ENCODE peak calls at places on chromosomes 7 and 10, in eight cellular contexts. R, I, D, O, K, S, B and A are unnamed samples.

GRCh38 chr7:138142583-138143201 is 66.4 kb downstream of the AKR1D1 start:
- DNase-seq in R (no peak), I (no peak), D (no peak), O (no peak), K (no peak), S (no peak), B (no peak), A (no peak)

GRCh38 chr7:143408686-143409551 is at the start of gene EPHA1:
- DNase-seq in R (peak), I (no peak), D (peak), O (peak), K (peak), S (peak), B (no peak), A (no peak)

GRCh38 chr7:44286182-44286617 is 39.2 kb downstream of the CAMK2B start:
- DNase-seq in R (no peak), I (no peak), D (no peak), O (no peak), K (no peak), S (no peak), B (no peak), A (no peak)

GRCh38 chr7:95980073-95980655 is 207.8 kb downstream of the DYNC1I1 start:
- DNase-seq in R (no peak), I (peak), D (no peak), O (no peak), K (no peak), S (no peak), B (no peak), A (no peak)

GRCh38 chr10:93701903-93702277 is 502 bp downstream of the FRA10AC1 start:
- DNase-seq in R (peak), I (no peak), D (no peak), O (peak), K (no peak), S (peak), B (no peak), A (peak)

GRCh38 chr10:3068201-3068967 is 1.0 kb downstream of the PFKP start:
- DNase-seq in R (peak), I (peak), D (peak), O (peak), K (peak), S (no peak), B (peak), A (peak)

GRCh38 chr10:117259279-117259678 is 18.4 kb downstream of the SLC18A2 start:
- DNase-seq in R (no peak), I (no peak), D (no peak), O (no peak), K (no peak), S (no peak), B (no peak), A (no peak)

GRCh38 chr10:92972066-92972870 is 88.3 kb upstream of the CYP26C1 start:
- DNase-seq in R (peak), I (peak), D (no peak), O (peak), K (no peak), S (peak), B (no peak), A (peak)

GRCh38 chr10:101612872-101613271 is 24.8 kb downstream of the DPCD start:
- DNase-seq in R (no peak), I (no peak), D (no peak), O (no peak), K (no peak), S (no peak), B (no peak), A (no peak)

GRCh38 chr7:157479326-157479725 is 142.5 kb downstream of the DNAJB6 start:
- DNase-seq in R (no peak), I (no peak), D (no peak), O (no peak), K (no peak), S (no peak), B (no peak), A (no peak)

GRCh38 chr10:13989616-13990015 is 341.1 kb downstream of the FRMD4A start:
- DNase-seq in R (no peak), I (peak), D (no peak), O (no peak), K (no peak), S (peak), B (no peak), A (peak)

GRCh38 chr7:26397786-26398435 is 106.2 kb downstream of the SNX10 start:
- DNase-seq in R (peak), I (no peak), D (no peak), O (no peak), K (no peak), S (no peak), B (peak), A (peak)

GRCh38 chr7:140676303-140676702 is 3.6 kb downstream of the ADCK2 start:
- DNase-seq in R (no peak), I (no peak), D (no peak), O (no peak), K (no peak), S (no peak), B (no peak), A (no peak)

GRCh38 chr7:122188785-122189184 is 44.7 kb upstream of the AASS start:
- DNase-seq in R (no peak), I (no peak), D (no peak), O (no peak), K (no peak), S (no peak), B (no peak), A (no peak)

GRCh38 chr7:139370301-139370942 is 10.7 kb downstream of the LUC7L2 start:
- DNase-seq in R (no peak), I (no peak), D (no peak), O (no peak), K (no peak), S (no peak), B (no peak), A (no peak)

GRCh38 chr10:92574545-92575377 is 868 bp upstream of the IDE start:
- DNase-seq in R (no peak), I (no peak), D (no peak), O (peak), K (no peak), S (peak), B (no peak), A (no peak)

GRCh38 chr10:43308986-43309385 is 42.1 kb upstream of the RASGEF1A start:
- DNase-seq in R (no peak), I (no peak), D (no peak), O (no peak), K (no peak), S (no peak), B (no peak), A (no peak)

GRCh38 chr10:89887830-89888229 is 186.4 kb downstream of the KIF20B start:
- DNase-seq in R (no peak), I (no peak), D (no peak), O (no peak), K (no peak), S (no peak), B (no peak), A (peak)

GRCh38 chr10:51706225-51706624 is 6.8 kb upstream of the CSTF2T start:
- DNase-seq in R (peak), I (no peak), D (no peak), O (no peak), K (no peak), S (no peak), B (peak), A (peak)

GRCh38 chr7:157122800-157123495 is 15.8 kb upstream of the UBE3C start:
- DNase-seq in R (no peak), I (no peak), D (no peak), O (no peak), K (no peak), S (no peak), B (no peak), A (no peak)

GRCh38 chr10:122114156-122114747 is 125.3 kb downstream of the TACC2 start:
- DNase-seq in R (no peak), I (peak), D (no peak), O (no peak), K (no peak), S (no peak), B (peak), A (peak)

GRCh38 chr10:122113161-122113944 is 124.4 kb downstream of the TACC2 start:
- DNase-seq in R (peak), I (peak), D (no peak), O (peak), K (peak), S (no peak), B (peak), A (peak)

GRCh38 chr10:122112625-122113160 is 123.7 kb downstream of the TACC2 start:
- DNase-seq in R (peak), I (peak), D (no peak), O (peak), K (peak), S (peak), B (peak), A (peak)

GRCh38 chr10:122115874-122116273 is 126.9 kb downstream of the TACC2 start:
- DNase-seq in R (no peak), I (no peak), D (no peak), O (peak), K (no peak), S (peak), B (no peak), A (peak)

GRCh38 chr10:122112021-122112616 is 123.2 kb downstream of the TACC2 start:
- DNase-seq in R (peak), I (peak), D (no peak), O (peak), K (no peak), S (peak), B (no peak), A (peak)
- H3K4me3 ChIP-seq in R (peak), I (peak), D (no peak), O (peak), K (peak), S (peak), B (peak), A (peak)

GRCh38 chr7:17524746-17525145 is 226.3 kb downstream of the AHR start:
- DNase-seq in R (no peak), I (no peak), D (no peak), O (peak), K (no peak), S (peak), B (no peak), A (peak)
- H3K4me3 ChIP-seq in R (no peak), I (no peak), D (no peak), O (no peak), K (no peak), S (no peak), B (no peak), A (no peak)

GRCh38 chr10:123934846-123935245 is 43.2 kb upstream of the CPXM2 start:
- DNase-seq in R (no peak), I (no peak), D (no peak), O (no peak), K (no peak), S (peak), B (no peak), A (no peak)

GRCh38 chr10:123928427-123928826 is 36.8 kb upstream of the CPXM2 start:
- DNase-seq in R (no peak), I (no peak), D (no peak), O (no peak), K (no peak), S (no peak), B (no peak), A (no peak)

GRCh38 chr10:123926401-123927264 is 35.0 kb upstream of the CPXM2 start:
- DNase-seq in R (no peak), I (no peak), D (no peak), O (peak), K (no peak), S (peak), B (no peak), A (peak)

GRCh38 chr10:123929791-123930190 is 38.2 kb upstream of the CPXM2 start:
- DNase-seq in R (no peak), I (no peak), D (no peak), O (no peak), K (no peak), S (no peak), B (no peak), A (no peak)

DNA sequence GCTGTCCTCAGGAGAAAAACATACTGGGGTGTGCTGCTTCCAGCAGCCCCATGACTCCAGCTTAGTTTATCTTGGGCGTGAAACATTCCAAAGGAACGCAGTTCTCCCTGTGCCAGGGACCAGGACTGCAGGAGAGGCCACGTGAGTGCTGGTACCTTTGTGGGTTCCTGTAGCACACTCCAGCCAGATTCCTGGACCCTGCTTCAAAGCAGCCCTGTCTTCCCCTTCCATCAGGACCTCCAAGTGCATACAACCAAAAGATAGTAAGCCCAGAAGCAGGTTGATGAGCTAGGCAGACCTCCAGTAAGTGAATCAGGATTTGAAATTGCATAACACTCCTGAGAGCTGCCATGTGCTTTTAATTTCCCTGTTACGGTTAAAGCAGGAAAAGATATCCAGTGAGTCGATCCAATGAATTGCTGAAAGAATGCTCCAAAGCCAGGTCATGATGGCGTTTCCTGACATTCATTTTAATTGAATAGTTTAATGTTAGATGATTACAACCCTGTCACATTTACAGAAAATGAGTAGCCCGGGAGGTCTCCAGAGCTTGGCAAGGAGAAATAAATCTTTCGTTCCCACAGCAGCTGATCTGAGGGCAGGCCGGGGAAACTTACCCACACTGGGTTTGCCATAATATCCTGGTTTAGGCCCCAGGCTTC is 38.9 kb upstream of the CPXM2 start:
- DNase-seq in R (no peak), I (no peak), D (no peak), O (no peak), K (no peak), S (peak), B (no peak), A (peak)
- H3K4me3 ChIP-seq in R (no peak), I (no peak), D (no peak), O (no peak), K (no peak), S (no peak), B (no peak), A (no peak)

DNA sequence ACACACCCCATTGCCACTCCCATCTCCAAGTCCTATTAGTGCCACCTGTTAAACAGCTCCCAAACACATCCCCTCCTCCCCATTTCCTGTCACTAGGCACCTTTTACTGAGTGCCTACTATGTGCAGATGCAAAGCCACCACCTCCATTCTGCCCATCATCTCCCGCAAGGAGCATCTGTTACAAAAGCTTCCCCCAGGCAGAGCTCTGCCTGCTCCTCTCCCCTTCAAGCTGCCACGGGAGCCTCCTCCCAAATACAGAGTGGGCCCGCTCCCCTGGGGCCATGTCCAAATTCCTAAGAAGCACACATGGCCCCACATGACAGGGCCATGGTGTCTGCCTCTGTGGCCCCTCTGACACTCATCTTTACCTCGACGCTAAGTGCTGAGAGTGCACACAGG is 149.7 kb downstream of the OAT start:
- DNase-seq in R (no peak), I (no peak), D (no peak), O (no peak), K (peak), S (no peak), B (no peak), A (no peak)
- H3K4me3 ChIP-seq in R (no peak), I (no peak), D (no peak), O (no peak), K (no peak), S (no peak), B (no peak), A (no peak)

GRCh38 chr10:99524050-99524666 is 8.6 kb upstream of the NKX2-3 start:
- DNase-seq in R (no peak), I (no peak), D (no peak), O (no peak), K (no peak), S (no peak), B (no peak), A (no peak)

GRCh38 chr10:99521474-99522077 is 11.2 kb upstream of the NKX2-3 start:
- DNase-seq in R (peak), I (no peak), D (no peak), O (no peak), K (no peak), S (no peak), B (no peak), A (no peak)

GRCh38 chr10:99522078-99522479 is 10.7 kb upstream of the NKX2-3 start:
- DNase-seq in R (peak), I (no peak), D (no peak), O (no peak), K (no peak), S (no peak), B (no peak), A (peak)

GRCh38 chr10:99523251-99523773 is 9.4 kb upstream of the NKX2-3 start:
- DNase-seq in R (peak), I (no peak), D (no peak), O (no peak), K (no peak), S (no peak), B (no peak), A (no peak)

GRCh38 chr10:99522511-99523250 is 10.1 kb upstream of the NKX2-3 start:
- DNase-seq in R (peak), I (no peak), D (no peak), O (no peak), K (no peak), S (no peak), B (no peak), A (no peak)
- H3K4me3 ChIP-seq in R (peak), I (no peak), D (no peak), O (no peak), K (no peak), S (no peak), B (peak), A (no peak)

GRCh38 chr7:14899065-14899464 is 3.5 kb downstream of the DGKB start:
- DNase-seq in R (no peak), I (no peak), D (no peak), O (no peak), K (no peak), S (no peak), B (no peak), A (no peak)

GRCh38 chr7:14905764-14906163 is 3.2 kb upstream of the DGKB start:
- DNase-seq in R (no peak), I (peak), D (no peak), O (no peak), K (no peak), S (no peak), B (no peak), A (no peak)

GRCh38 chr7:14900051-14900450 is 2.5 kb downstream of the DGKB start:
- DNase-seq in R (no peak), I (no peak), D (no peak), O (peak), K (no peak), S (peak), B (no peak), A (peak)

DNA sequence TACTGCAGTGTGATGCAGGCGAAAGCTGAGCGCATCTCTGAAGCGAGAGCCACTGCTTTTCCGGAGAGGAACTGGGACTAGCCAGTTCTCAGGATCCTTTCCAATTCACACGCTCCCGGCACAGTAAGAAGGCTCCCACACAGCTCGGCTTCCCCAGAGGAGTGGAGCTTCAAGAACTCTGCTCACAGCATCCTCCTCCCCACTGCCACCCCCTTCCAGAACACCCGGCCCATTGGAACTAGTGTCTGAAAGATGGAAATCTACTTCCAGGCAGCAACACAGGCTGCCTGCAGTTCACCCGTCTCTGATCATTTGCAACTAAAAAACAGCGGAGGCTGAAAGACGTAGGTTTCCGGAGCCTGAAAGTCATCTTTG is at the start of gene DGKB:
- DNase-seq in R (no peak), I (peak), D (no peak), O (no peak), K (peak), S (no peak), B (peak), A (peak)
- H3K4me3 ChIP-seq in R (no peak), I (peak), D (no peak), O (no peak), K (no peak), S (no peak), B (peak), A (peak)

DNA sequence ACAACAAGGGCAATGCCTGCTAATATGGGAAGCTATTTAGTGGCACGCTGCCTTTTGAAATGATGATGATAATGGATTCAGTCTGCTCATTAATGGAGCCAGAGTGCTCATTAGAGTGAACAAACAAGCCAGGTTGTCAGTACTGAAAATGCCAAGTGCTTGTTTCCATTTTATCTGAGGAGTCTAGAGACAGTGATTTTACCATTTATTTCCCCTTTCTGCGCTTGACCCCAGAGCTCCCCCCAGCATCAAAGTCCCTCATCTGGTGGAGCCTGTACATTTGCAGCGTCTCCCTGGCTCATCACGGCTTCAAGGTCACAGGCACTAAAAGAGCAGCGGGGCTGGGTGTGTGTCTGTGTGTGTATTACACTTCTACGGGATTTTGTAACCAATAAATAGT is 553.9 kb downstream of the TFEC start:
- DNase-seq in R (no peak), I (no peak), D (no peak), O (no peak), K (no peak), S (no peak), B (no peak), A (peak)
- H3K4me3 ChIP-seq in R (peak), I (peak), D (no peak), O (no peak), K (peak), S (no peak), B (peak), A (peak)

DNA sequence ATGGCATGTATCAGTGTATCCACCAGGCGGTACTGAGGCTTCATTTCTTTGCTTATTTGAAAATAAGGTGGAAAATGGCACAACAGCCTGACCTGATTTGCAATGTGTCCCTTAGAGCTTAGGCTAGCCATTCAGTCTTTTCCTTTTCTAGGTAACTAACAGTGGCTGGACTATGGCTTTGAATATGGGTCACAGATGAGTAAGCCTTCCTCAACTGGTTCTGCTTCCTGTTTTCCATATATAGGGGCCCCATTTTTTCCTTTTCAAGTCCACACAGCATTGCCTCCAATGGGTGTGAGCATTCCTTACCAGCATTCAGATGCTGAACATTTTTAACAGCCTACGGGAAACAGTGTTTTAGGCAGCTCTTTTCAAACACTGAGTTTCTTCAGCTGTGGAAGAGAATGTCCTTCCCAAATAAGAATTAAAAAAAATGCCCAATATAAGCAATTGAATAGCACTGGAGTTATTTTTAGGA is 3.9 kb upstream of the ITGB1 start:
- DNase-seq in R (no peak), I (peak), D (no peak), O (peak), K (no peak), S (peak), B (peak), A (peak)
- H3K4me3 ChIP-seq in R (no peak), I (no peak), D (no peak), O (no peak), K (no peak), S (no peak), B (peak), A (peak)